ENCODE peak calls at places on chromosomes 12 and 14, in four cellular contexts. One of them, this sample, is unnamed.

GRCh38 chr12:56953314-56953713 is 4.1 kb downstream of the RDH16 start:
- DNase-seq in HepG2: no peak
- DNase-seq in K562: no peak
- DNase-seq in H1: no peak
- DNase-seq in this sample: no peak

GRCh38 chr14:71855399-71856036 is 76.7 kb upstream of the RGS6 start:
- DNase-seq in HepG2: peak
- DNase-seq in K562: peak
- DNase-seq in H1: peak
- DNase-seq in this sample: peak

GRCh38 chr12:28878629-28879028 is 270.4 kb upstream of the FAR2 start:
- DNase-seq in HepG2: no peak
- DNase-seq in K562: no peak
- DNase-seq in H1: no peak
- DNase-seq in this sample: no peak

GRCh38 chr12:120199595-120200306 is 1.2 kb downstream of the RPLP0 start:
- DNase-seq in HepG2: no peak
- DNase-seq in K562: peak
- DNase-seq in H1: no peak
- DNase-seq in this sample: no peak

GRCh38 chr12:52195065-52195730 is 3.4 kb upstream of the KRT80 start:
- DNase-seq in HepG2: no peak
- DNase-seq in K562: peak
- DNase-seq in H1: no peak
- DNase-seq in this sample: no peak

GRCh38 chr14:91229743-91230200 is 14.7 kb downstream of the GPR68 start:
- DNase-seq in HepG2: no peak
- DNase-seq in K562: no peak
- DNase-seq in H1: no peak
- DNase-seq in this sample: peak

GRCh38 chr14:54931598-54932340 is 29.1 kb upstream of the GCH1 start:
- DNase-seq in HepG2: no peak
- DNase-seq in K562: no peak
- DNase-seq in H1: no peak
- DNase-seq in this sample: no peak

GRCh38 chr14:52313493-52313881 is 625 bp upstream of the PTGER2 start:
- DNase-seq in HepG2: no peak
- DNase-seq in K562: no peak
- DNase-seq in H1: no peak
- DNase-seq in this sample: no peak

GRCh38 chr12:24230061-24230460 is 280.6 kb upstream of the SOX5 start:
- DNase-seq in HepG2: no peak
- DNase-seq in K562: no peak
- DNase-seq in H1: no peak
- DNase-seq in this sample: no peak

GRCh38 chr14:35534884-35535793 is 1.2 kb downstream of the INSM2 start:
- DNase-seq in HepG2: peak
- DNase-seq in K562: peak
- DNase-seq in H1: no peak
- DNase-seq in this sample: no peak

GRCh38 chr12:62683724-62684501 is 217.3 kb downstream of the MON2 start:
- DNase-seq in HepG2: no peak
- DNase-seq in K562: no peak
- DNase-seq in H1: no peak
- DNase-seq in this sample: no peak

GRCh38 chr12:131825146-131825892 is 2.9 kb upstream of the MMP17 start:
- DNase-seq in HepG2: no peak
- DNase-seq in K562: no peak
- DNase-seq in H1: no peak
- DNase-seq in this sample: no peak
- TF ChIP-seq CREB1 in HepG2: no peak
- TF ChIP-seq CREB1 in K562: no peak
- TF ChIP-seq CREB1 in H1: no peak
- TF ChIP-seq CREB1 in this sample: no peak

GRCh38 chr14:49971156-49972141 is 78.6 kb downstream of the ARF6 start:
- DNase-seq in HepG2: no peak
- DNase-seq in K562: peak
- DNase-seq in H1: no peak
- DNase-seq in this sample: peak
- TF ChIP-seq POLR2A in HepG2: no peak
- TF ChIP-seq POLR2A in K562: no peak
- TF ChIP-seq POLR2A in H1: no peak
- TF ChIP-seq POLR2A in this sample: peak

GRCh38 chr12:50442178-50442908 is 41.7 kb downstream of the LARP4 start:
- DNase-seq in HepG2: no peak
- DNase-seq in K562: no peak
- DNase-seq in H1: no peak
- DNase-seq in this sample: no peak
- TF ChIP-seq CREB1 in HepG2: no peak
- TF ChIP-seq CREB1 in K562: no peak
- TF ChIP-seq CREB1 in H1: no peak
- TF ChIP-seq CREB1 in this sample: no peak

GRCh38 chr14:64400829-64401459 is 12.8 kb downstream of the MTHFD1 start:
- DNase-seq in HepG2: no peak
- DNase-seq in K562: no peak
- DNase-seq in H1: no peak
- DNase-seq in this sample: no peak

GRCh38 chr14:64394423-64394822 is 6.3 kb downstream of the MTHFD1 start:
- DNase-seq in HepG2: no peak
- DNase-seq in K562: peak
- DNase-seq in H1: no peak
- DNase-seq in this sample: no peak

GRCh38 chr14:64391986-64392385 is 3.8 kb downstream of the MTHFD1 start:
- DNase-seq in HepG2: no peak
- DNase-seq in K562: no peak
- DNase-seq in H1: no peak
- DNase-seq in this sample: no peak

GRCh38 chr14:64391113-64391725 is 3.1 kb downstream of the MTHFD1 start:
- DNase-seq in HepG2: no peak
- DNase-seq in K562: peak
- DNase-seq in H1: peak
- DNase-seq in this sample: no peak

GRCh38 chr14:64394973-64395633 is 7.0 kb downstream of the MTHFD1 start:
- DNase-seq in HepG2: no peak
- DNase-seq in K562: no peak
- DNase-seq in H1: no peak
- DNase-seq in this sample: no peak
- TF ChIP-seq POLR2A in HepG2: no peak
- TF ChIP-seq POLR2A in K562: no peak
- TF ChIP-seq POLR2A in H1: no peak
- TF ChIP-seq POLR2A in this sample: no peak